ENCODE peak calls at places on chromosomes 12 and 14, in five cellular contexts. K is tibial nerve, H is right lobe of liver, G is ascending aorta, Z is GM13977. M is an unnamed sample.

GRCh38 chr12:4809013-4809448 is 88.8 kb downstream of the GALNT8 start:
- DNase-seq in K (no peak), H (no peak), G (no peak), Z (peak), M (peak)

GRCh38 chr12:14390449-14390848 is 25.0 kb downstream of the ATF7IP start:
- DNase-seq in K (no peak), H (no peak), G (no peak), Z (no peak), M (no peak)

GRCh38 chr12:105262461-105263184 is 26.6 kb upstream of the APPL2 start:
- DNase-seq in K (no peak), H (no peak), G (no peak), Z (no peak), M (no peak)

GRCh38 chr14:33271216-33271615 is 332.5 kb downstream of the NPAS3 start:
- DNase-seq in K (no peak), H (no peak), G (no peak), Z (no peak), M (no peak)

GRCh38 chr12:96143392-96143791 is 50.8 kb upstream of the ELK3 start:
- DNase-seq in K (no peak), H (no peak), G (no peak), Z (no peak), M (no peak)

GRCh38 chr12:123233505-123234299 is 466 bp downstream of the MTRFR start:
- DNase-seq in K (no peak), H (no peak), G (no peak), Z (no peak), M (no peak)

GRCh38 chr12:27048822-27049752 is 26.7 kb downstream of the MED21 start:
- DNase-seq in K (no peak), H (no peak), G (no peak), Z (no peak), M (no peak)

GRCh38 chr12:132033627-132034026 is 83.9 kb downstream of the EP400 start:
- DNase-seq in K (no peak), H (no peak), G (no peak), Z (no peak), M (no peak)

GRCh38 chr14:92759300-92759678 is 10.9 kb upstream of the LGMN start:
- DNase-seq in K (no peak), H (no peak), G (no peak), Z (no peak), M (no peak)

GRCh38 chr14:64953310-64953654 is 10.7 kb upstream of the GPX2 start:
- DNase-seq in K (no peak), H (no peak), G (no peak), Z (no peak), M (no peak)

GRCh38 chr12:119695034-119695433 is 27.1 kb downstream of the PRKAB1 start:
- DNase-seq in K (no peak), H (no peak), G (no peak), Z (no peak), M (no peak)

GRCh38 chr12:54591001-54591591 is 2.6 kb upstream of the PPP1R1A start:
- DNase-seq in K (no peak), H (no peak), G (no peak), Z (no peak), M (no peak)

GRCh38 chr12:130766470-130766869 is 50.4 kb upstream of the RIMBP2 start:
- DNase-seq in K (no peak), H (no peak), G (no peak), Z (no peak), M (no peak)

GRCh38 chr12:49872781-49873181 is 29.9 kb upstream of the BCDIN3D start:
- DNase-seq in K (no peak), H (no peak), G (peak), Z (no peak), M (no peak)

GRCh38 chr12:47066278-47067048 is 13.0 kb upstream of the PCED1B start:
- DNase-seq in K (no peak), H (no peak), G (peak), Z (no peak), M (no peak)

GRCh38 chr12:7157391-7157790 is 27.2 kb downstream of the CLSTN3 start:
- DNase-seq in K (no peak), H (no peak), G (no peak), Z (no peak), M (no peak)

GRCh38 chr12:118436002-118436724 is 59.8 kb downstream of the SUDS3 start:
- DNase-seq in K (no peak), H (no peak), G (no peak), Z (peak), M (no peak)

GRCh38 chr14:26394114-26394855 is 203.5 kb downstream of the NOVA1 start:
- DNase-seq in K (no peak), H (peak), G (no peak), Z (no peak), M (peak)

GRCh38 chr12:95551305-95551704 is at the start of gene USP44:
- DNase-seq in K (no peak), H (no peak), G (no peak), Z (no peak), M (no peak)

GRCh38 chr14:41922014-41922413 is 315.3 kb downstream of the LRFN5 start:
- DNase-seq in K (no peak), H (no peak), G (no peak), Z (no peak), M (no peak)

GRCh38 chr12:81231574-81232368 is 153.9 kb downstream of the ACSS3 start:
- DNase-seq in K (no peak), H (no peak), G (no peak), Z (no peak), M (no peak)

GRCh38 chr14:103528512-103529382 is at the start of gene TRMT61A:
- DNase-seq in K (peak), H (peak), G (peak), Z (peak), M (peak)

GRCh38 chr12:123900898-123901376 is 71.7 kb downstream of the CCDC92 start:
- DNase-seq in K (no peak), H (no peak), G (no peak), Z (no peak), M (no peak)

GRCh38 chr12:22256634-22257033 is 77.9 kb downstream of the ST8SIA1 start:
- DNase-seq in K (no peak), H (no peak), G (no peak), Z (no peak), M (no peak)

GRCh38 chr14:21617614-21618013 is 17.1 kb downstream of the OR10G2 start:
- DNase-seq in K (no peak), H (no peak), G (no peak), Z (no peak), M (no peak)

GRCh38 chr12:51415931-51416330 is 8.7 kb upstream of the SLC4A8 start:
- DNase-seq in K (no peak), H (no peak), G (no peak), Z (no peak), M (no peak)

GRCh38 chr12:130357729-130358330 is 20.1 kb downstream of the PIWIL1 start:
- DNase-seq in K (no peak), H (no peak), G (no peak), Z (no peak), M (no peak)

GRCh38 chr12:117412465-117413190 is 51.2 kb upstream of the NOS1 start:
- DNase-seq in K (no peak), H (no peak), G (no peak), Z (no peak), M (no peak)
- TF ChIP-seq CTCF in K (no peak), H (no peak), G (no peak), Z (no peak), M (no peak)

DNA sequence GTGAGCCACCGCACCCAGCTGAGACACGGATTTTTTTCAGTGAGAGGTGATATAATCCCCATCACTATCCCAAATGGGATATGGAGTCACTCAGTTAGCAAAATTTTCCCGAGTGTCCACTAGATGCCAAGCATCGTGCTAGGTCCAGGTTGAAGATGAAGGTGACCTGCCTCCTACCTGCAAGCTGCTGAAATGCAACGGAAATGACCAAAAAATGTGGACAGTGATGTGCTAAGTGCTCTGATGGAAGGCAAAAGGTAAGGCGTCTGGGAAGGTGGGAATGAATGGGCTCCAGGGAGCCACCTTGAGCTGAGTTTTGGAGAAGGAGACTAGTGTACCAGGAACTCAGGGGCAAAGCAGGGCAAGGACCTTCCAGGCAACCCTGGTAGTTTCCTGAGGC is 64.6 kb downstream of the CALM1 start:
- DNase-seq in K (no peak), H (no peak), G (no peak), Z (no peak), M (no peak)
- TF ChIP-seq CTCF in K (no peak), H (no peak), G (no peak), Z (no peak), M (no peak)

DNA sequence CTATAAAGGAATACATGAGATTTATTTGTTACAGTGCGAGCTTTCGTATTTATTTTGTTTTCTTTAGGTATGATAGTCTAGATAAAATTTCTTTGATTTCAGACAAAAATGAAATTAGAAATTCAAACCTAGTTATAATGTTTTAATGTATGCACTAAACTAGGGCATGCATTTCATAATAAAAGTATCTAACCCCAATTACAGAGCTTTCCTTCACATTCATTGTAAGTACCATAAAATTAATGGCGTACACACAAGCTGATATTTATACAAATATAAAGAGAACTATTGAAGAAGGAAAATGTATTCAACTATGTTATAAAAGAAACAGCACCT is 120.2 kb downstream of the GXYLT1 start:
- DNase-seq in K (no peak), H (no peak), G (no peak), Z (no peak), M (no peak)
- TF ChIP-seq CTCF in K (no peak), H (no peak), G (no peak), Z (no peak), M (peak)

DNA sequence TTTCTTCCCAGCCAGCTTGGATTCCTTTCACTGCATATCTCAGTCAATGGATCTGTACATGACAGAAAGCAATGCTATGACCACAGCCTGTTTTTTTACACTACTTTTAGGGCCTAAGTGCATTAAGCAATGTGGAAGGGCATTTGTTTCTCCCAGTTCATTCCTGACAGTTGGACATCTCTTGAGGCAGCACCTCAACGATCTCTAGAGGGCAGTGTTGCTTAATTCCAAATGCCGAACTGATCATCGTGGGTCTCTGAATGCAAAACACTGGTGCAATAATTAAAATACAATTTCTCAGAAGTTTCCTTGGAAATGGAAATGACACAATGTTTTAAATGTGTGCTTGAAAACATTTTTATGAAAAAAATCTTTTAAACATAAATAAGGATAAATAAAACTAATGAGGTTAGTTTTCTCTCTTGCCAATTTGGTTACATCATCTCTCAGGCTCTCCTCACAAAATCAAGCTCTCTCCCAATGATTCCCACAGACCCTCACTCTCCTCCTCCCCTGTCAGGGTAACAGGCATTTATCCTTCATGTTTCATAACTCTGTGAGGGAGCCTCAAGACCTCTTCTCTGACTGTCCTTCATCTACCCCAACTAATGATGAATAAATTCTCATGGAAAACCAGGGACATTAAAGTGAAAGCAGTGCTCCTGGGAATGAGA is 192.4 kb upstream of the SLC16A7 start:
- DNase-seq in K (peak), H (peak), G (peak), Z (peak), M (no peak)
- TF ChIP-seq CTCF in K (peak), H (peak), G (peak), Z (peak), M (peak)

DNA sequence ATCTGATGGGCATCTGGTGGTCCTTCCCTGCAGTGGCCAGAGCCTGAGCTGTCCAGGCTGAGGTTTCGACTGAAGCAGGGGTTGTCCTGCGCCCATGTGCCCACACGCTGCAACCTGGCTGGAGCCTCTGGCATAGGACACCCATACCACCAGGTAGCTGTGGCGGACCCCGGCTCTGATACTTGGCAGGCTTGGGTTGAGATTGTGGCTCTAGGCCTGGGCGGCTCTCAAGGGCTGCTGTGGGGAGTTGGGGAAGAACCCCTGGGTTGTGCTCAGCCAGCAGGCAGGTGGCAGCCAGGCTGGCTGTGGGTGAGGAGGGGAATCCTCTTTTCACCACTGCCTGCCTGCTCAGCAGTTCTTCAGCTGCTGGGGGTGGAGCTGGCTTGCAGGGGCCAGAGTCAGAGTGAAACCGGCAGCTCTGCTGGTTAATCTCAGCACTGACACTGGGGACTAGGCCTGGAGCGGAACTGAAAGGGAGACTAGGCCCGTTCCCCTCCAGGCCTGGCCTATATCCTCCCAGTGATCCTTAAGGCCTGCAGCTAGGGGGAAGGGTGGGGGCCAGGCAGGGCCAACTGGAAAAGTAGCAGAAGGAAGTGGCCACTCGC is 39.1 kb downstream of the SH2B3 start:
- DNase-seq in K (peak), H (peak), G (peak), Z (peak), M (no peak)
- TF ChIP-seq CTCF in K (no peak), H (no peak), G (no peak), Z (no peak), M (no peak)

GRCh38 chr14:54489731-54490447 is 1.1 kb upstream of the GMFB start:
- DNase-seq in K (no peak), H (no peak), G (no peak), Z (no peak), M (no peak)

GRCh38 chr14:54488318-54488645 is 498 bp downstream of the GMFB start:
- DNase-seq in K (no peak), H (no peak), G (no peak), Z (no peak), M (no peak)

GRCh38 chr14:54490448-54490805 is 1.6 kb upstream of the GMFB start:
- DNase-seq in K (no peak), H (no peak), G (no peak), Z (no peak), M (no peak)

GRCh38 chr14:54488646-54489317 is at the start of gene GMFB:
- DNase-seq in K (peak), H (peak), G (peak), Z (peak), M (peak)

DNA sequence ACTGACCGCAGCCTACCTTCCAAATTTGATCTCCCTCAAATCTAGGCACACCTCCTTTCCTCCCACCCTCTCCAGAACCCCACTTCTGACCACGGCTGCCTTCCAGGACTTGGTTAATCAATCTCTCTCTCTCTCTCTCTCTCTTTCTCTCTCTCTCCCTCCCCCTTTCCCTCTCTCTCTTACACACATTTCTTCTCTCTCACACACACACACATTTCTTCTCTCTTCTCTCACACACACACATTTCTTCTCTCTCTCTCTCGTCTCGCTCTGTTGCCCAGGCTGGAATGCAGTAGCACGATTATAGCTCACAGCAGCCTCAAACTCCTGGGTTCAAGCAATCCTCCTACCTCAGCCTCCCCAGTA is 521 bp upstream of the GMFB start:
- DNase-seq in K (no peak), H (no peak), G (no peak), Z (no peak), M (no peak)
- TF ChIP-seq CTCF in K (no peak), H (no peak), G (no peak), Z (no peak), M (no peak)

GRCh38 chr12:53166837-53167236 is 13.7 kb upstream of the ZNF740 start:
- DNase-seq in K (no peak), H (no peak), G (no peak), Z (peak), M (no peak)
- TF ChIP-seq CTCF in K (no peak), H (no peak), G (no peak), Z (no peak), M (no peak)